ENCODE peak calls at places on chromosome 7, in four cellular contexts. D is fibroblast of pulmonary artery, J is HCT116, F is hepatocyte. C is an unnamed sample.
A peak's percentile ranks its signal among the peaks of the same experiment; 100 is the strongest.

GRCh38 chr7:118872568-118872967 is 648.1 kb downstream of the ANKRD7 start:
- DNase-seq in D (no peak), J (peak; percentile 24), F (peak; percentile 22), C (no peak)

GRCh38 chr7:147708871-147709270 is 881.7 kb upstream of the C7orf33 start:
- DNase-seq in D (no peak), J (no peak), F (no peak), C (no peak)

GRCh38 chr7:116588641-116589594 is 64.1 kb downstream of the CAV1 start:
- DNase-seq in D (peak; percentile 82), J (peak; percentile 44), F (peak; percentile 72), C (peak; percentile 15)

GRCh38 chr7:36784991-36785940 is 61.0 kb upstream of the AOAH start:
- DNase-seq in D (peak; percentile 28), J (no peak), F (no peak), C (no peak)

GRCh38 chr7:67551027-67551426 is 554.4 kb downstream of the TYW1 start:
- DNase-seq in D (no peak), J (no peak), F (peak; percentile 26), C (no peak)

GRCh38 chr7:73308074-73308664 is 457 bp downstream of the NSUN5 start:
- DNase-seq in D (no peak), J (no peak), F (peak; percentile 36), C (no peak)

GRCh38 chr7:94654764-94655561 is 970 bp downstream of the SGCE start:
- DNase-seq in D (peak; percentile 61), J (no peak), F (peak; percentile 38), C (peak; percentile 34)

GRCh38 chr7:15764986-15765385 is 78.5 kb upstream of the MEOX2 start:
- DNase-seq in D (no peak), J (no peak), F (no peak), C (no peak)

GRCh38 chr7:152076324-152076821 is 50.9 kb downstream of the GALNT11 start:
- DNase-seq in D (peak; percentile 16), J (peak; percentile 16), F (peak; percentile 22), C (peak; percentile 33)

GRCh38 chr7:144786522-144786921 is 49.3 kb downstream of the TPK1 start:
- DNase-seq in D (no peak), J (peak; percentile 6), F (no peak), C (no peak)

GRCh38 chr7:75994388-75995051 is at the start of gene TMEM120A:
- DNase-seq in D (peak; percentile 94), J (peak; percentile 54), F (peak; percentile 98), C (peak; percentile 99)

GRCh38 chr7:155410436-155410835 is 47.5 kb upstream of the EN2 start:
- DNase-seq in D (no peak), J (no peak), F (no peak), C (no peak)

GRCh38 chr7:31788891-31789680 is 102.1 kb downstream of the PPP1R17 start:
- DNase-seq in D (no peak), J (no peak), F (no peak), C (no peak)

GRCh38 chr7:12199363-12199762 is 11.7 kb upstream of the TMEM106B start:
- DNase-seq in D (peak; percentile 34), J (no peak), F (peak; percentile 41), C (no peak)

GRCh38 chr7:30028749-30029635 is 780 bp downstream of the PLEKHA8 start:
- DNase-seq in D (peak; percentile 37), J (peak; percentile 12), F (peak; percentile 55), C (no peak)

GRCh38 chr7:6512892-6513291 is 38.4 kb downstream of the GRID2IP start:
- DNase-seq in D (no peak), J (no peak), F (no peak), C (no peak)

GRCh38 chr7:28190077-28190476 is 9.5 kb upstream of the JAZF1 start:
- DNase-seq in D (no peak), J (no peak), F (no peak), C (no peak)

GRCh38 chr7:49264530-49264929 is 340.2 kb downstream of the CDC14C start:
- DNase-seq in D (no peak), J (no peak), F (no peak), C (no peak)

GRCh38 chr7:56007891-56008290 is 43.4 kb downstream of the PSPH start:
- DNase-seq in D (no peak), J (no peak), F (no peak), C (no peak)

GRCh38 chr7:100722480-100723212 is 2.4 kb downstream of the EPO start:
- DNase-seq in D (no peak), J (no peak), F (no peak), C (no peak)

GRCh38 chr7:22443370-22444180 is 56.4 kb downstream of the STEAP1B start:
- DNase-seq in D (no peak), J (no peak), F (peak; percentile 39), C (no peak)

GRCh38 chr7:77444123-77444522 is 28.0 kb upstream of the GSAP start:
- DNase-seq in D (peak; percentile 36), J (no peak), F (no peak), C (no peak)

GRCh38 chr7:18860226-18860625 is 257.2 kb downstream of the TWIST1 start:
- DNase-seq in D (no peak), J (no peak), F (no peak), C (no peak)

GRCh38 chr7:21299766-21300165 is 128.1 kb upstream of the SP4 start:
- DNase-seq in D (no peak), J (no peak), F (no peak), C (no peak)

GRCh38 chr7:21293771-21294170 is 134.1 kb upstream of the SP4 start:
- DNase-seq in D (no peak), J (no peak), F (no peak), C (no peak)
- TF ChIP-seq CTCF in D (no peak), J (no peak), F (no peak), C (no peak)

GRCh38 chr7:85415743-85416142 is 228.9 kb upstream of the SEMA3D start:
- DNase-seq in D (no peak), J (no peak), F (no peak), C (no peak)

GRCh38 chr7:85413718-85414117 is 226.9 kb upstream of the SEMA3D start:
- DNase-seq in D (no peak), J (no peak), F (no peak), C (no peak)
- TF ChIP-seq CTCF in D (no peak), J (no peak), F (no peak), C (no peak)

DNA sequence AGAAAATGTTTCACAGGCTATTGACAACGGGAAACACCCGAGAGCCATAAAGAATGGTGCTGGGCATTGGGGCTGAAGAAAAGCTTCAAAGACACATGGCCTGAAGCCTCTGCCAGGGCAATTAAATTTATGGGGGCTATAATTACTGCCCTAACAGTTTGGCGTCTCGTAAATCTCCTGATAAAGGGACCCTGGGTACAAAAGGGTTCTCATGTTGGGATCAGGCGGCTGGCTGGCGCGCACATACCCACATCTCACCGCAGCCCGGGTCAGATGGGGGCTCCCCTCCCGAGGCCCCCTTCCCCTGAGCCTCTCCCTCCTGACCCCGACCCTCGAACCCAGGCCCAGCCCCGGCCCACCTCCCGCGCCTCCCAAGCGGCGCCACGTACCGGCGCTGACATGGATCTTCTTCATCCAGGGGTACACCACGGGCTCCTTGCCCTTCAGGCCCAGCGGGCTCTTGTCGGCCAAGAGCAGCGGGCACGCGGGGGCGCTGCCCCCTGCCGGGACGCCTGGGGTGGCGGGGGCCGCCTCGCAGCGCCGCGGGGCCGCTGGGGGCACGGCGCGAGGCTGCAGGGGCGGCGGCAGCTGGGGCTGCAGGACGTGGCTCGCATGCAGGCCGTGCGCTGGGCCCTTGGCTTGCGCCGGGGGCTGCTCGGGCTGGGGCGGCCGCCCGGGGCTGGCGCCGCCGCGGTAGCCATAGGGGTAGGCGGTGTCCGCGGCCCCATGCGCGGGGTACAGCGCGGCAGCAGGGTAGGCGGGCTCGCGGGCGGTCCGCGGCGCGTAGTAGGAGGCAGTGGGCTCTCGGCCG is 623 bp downstream of the HOXA4 start:
- DNase-seq in D (no peak), J (no peak), F (peak; percentile 53), C (peak; percentile 75)
- TF ChIP-seq CTCF in D (no peak), J (no peak), F (peak; percentile 11), C (no peak)

GRCh38 chr7:115037128-115037802 is 115.4 kb downstream of the MDFIC start:
- DNase-seq in D (peak; percentile 35), J (no peak), F (no peak), C (no peak)

GRCh38 chr7:115038158-115038557 is 116.3 kb downstream of the MDFIC start:
- DNase-seq in D (no peak), J (no peak), F (no peak), C (no peak)

GRCh38 chr7:115034515-115034914 is 112.6 kb downstream of the MDFIC start:
- DNase-seq in D (no peak), J (no peak), F (no peak), C (no peak)

GRCh38 chr7:115033917-115034459 is 112.1 kb downstream of the MDFIC start:
- DNase-seq in D (no peak), J (no peak), F (no peak), C (no peak)

GRCh38 chr7:115032986-115033385 is 111.1 kb downstream of the MDFIC start:
- DNase-seq in D (no peak), J (no peak), F (no peak), C (no peak)
- TF ChIP-seq CTCF in D (no peak), J (no peak), F (no peak), C (no peak)

DNA sequence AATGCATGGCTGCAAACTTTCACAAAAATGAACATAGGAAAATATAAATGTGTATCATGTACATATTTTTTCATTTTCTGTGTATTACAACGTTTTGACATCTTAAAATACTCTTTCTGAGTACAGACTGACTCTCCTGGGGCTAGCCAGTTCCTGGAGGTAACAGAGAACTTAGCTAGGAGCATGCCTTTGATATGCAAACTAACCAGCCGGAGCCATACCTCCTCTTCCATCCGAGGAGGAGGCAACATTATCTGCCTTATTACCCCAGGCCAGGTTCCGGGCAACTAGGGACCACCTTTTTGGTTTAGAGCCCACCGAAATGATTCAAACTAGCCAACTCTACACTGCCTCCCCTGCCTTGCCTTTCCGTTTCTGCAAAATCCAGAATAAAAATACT is 33.7 kb upstream of the HECW1 start:
- DNase-seq in D (no peak), J (no peak), F (no peak), C (no peak)
- TF ChIP-seq CTCF in D (no peak), J (no peak), F (no peak), C (no peak)

DNA sequence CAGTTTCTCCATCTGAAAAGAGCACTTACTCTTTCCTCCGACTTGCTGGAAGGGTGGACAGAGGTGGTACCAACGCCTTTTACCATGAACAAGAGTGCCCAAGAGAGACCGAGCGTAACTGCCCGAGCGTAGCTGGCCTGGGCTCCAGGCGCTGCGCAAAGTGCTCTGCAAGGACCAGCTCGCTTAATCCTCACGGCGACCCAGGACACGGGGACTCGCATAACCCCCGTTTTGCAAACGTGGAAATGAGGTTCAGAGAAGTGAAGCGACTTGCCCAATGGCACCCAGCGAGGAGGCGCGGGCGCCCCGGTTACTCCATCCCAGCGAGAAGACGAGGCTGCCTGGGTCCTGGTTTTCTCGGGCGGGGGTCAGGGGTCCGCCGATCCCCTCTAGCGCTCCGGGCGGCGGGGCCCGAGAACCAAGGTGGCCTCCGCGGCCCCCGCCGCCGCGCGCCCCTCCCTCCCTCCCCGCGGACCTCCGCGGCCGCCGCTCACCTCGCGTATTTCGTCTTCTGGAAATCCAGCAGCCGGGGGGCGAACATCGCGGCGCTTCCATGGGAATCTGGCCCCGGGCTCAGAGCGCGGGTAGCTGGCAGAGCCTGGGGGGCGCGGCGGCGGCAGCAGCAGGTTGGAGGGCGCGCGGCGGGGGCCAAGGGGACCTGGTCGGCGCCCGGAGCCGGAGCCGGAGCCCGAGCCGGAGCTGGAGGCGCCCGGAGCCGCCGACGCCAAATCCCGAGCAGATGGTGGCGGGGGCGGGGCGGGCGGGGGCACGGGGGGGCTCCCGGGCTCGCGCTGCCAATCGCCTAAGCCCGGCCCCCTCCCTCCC is at the start of gene MMD2:
- DNase-seq in D (no peak), J (no peak), F (no peak), C (peak; percentile 61)
- TF ChIP-seq CTCF in D (no peak), J (no peak), F (no peak), C (no peak)